ENCODE peak calls at places on chromosomes 7 and 10, in eight cellular contexts. D is GM12865, I is progenitor cell of endocrine pancreas, L is WTC11, Z is right lobe of liver, K is choroid plexus epithelial cell, J is WERI-Rb-1, Q is A549. H is an unnamed sample.

GRCh38 chr10:32346551-32347362 is at the start of gene EPC1:
- DNase-seq in Z (peak), K (peak), L (peak), I (peak), Q (peak), D (peak), J (peak), H (peak)

GRCh38 chr7:150380463-150380862 is 1.3 kb downstream of the ZNF775 start:
- DNase-seq in D (peak), J (no peak), K (no peak), I (no peak), Q (no peak), L (peak), Z (no peak), H (peak)

GRCh38 chr10:119104653-119105024 is 726 bp downstream of the DENND10 start:
- DNase-seq in J (peak), K (peak), Q (no peak), Z (peak), I (peak), D (peak), L (peak), H (peak)

GRCh38 chr7:94253696-94254095 is 141.0 kb upstream of the COL1A2 start:
- DNase-seq in K (no peak), J (no peak), Z (no peak), L (no peak), Q (no peak), D (no peak), I (no peak), H (no peak)

GRCh38 chr7:5700391-5700985 is 81.0 kb downstream of the RNF216 start:
- DNase-seq in L (no peak), J (no peak), K (no peak), Q (no peak), D (peak), Z (no peak), I (no peak), H (no peak)

GRCh38 chr10:122646511-122647382 is 52.9 kb downstream of the C10orf120 start:
- DNase-seq in L (no peak), Q (no peak), J (no peak), I (no peak), Z (no peak), K (no peak), D (no peak), H (no peak)

GRCh38 chr10:71838264-71839211 is 12.5 kb downstream of the PSAP start:
- DNase-seq in K (peak), Z (no peak), J (no peak), Q (no peak), L (no peak), D (no peak), I (no peak), H (no peak)

GRCh38 chr10:98338318-98338717 is 70.3 kb upstream of the LOXL4 start:
- DNase-seq in J (no peak), D (no peak), Z (no peak), I (no peak), L (no peak), K (no peak), Q (no peak), H (no peak)

GRCh38 chr10:55628260-55628701 is 732.8 kb downstream of the ZWINT start:
- DNase-seq in D (no peak), K (no peak), I (peak), L (peak), J (peak), Q (no peak), Z (peak), H (no peak)

GRCh38 chr10:132580157-132580556 is 42.6 kb downstream of the INPP5A start:
- DNase-seq in I (no peak), D (no peak), Q (no peak), L (no peak), K (no peak), J (no peak), Z (no peak), H (no peak)

GRCh38 chr10:126227762-126228134 is 160.5 kb downstream of the ADAM12 start:
- DNase-seq in Q (no peak), D (no peak), L (no peak), I (no peak), J (no peak), K (peak), Z (no peak), H (no peak)

GRCh38 chr7:94240902-94241301 is 153.8 kb upstream of the COL1A2 start:
- DNase-seq in I (no peak), Q (no peak), J (no peak), D (no peak), K (peak), L (no peak), Z (no peak), H (no peak)

GRCh38 chr10:50552771-50553535 is 70.8 kb downstream of the SGMS1 start:
- DNase-seq in D (peak), I (no peak), L (no peak), K (peak), Z (no peak), J (peak), Q (no peak), H (no peak)

GRCh38 chr7:22607180-22607579 is 107.2 kb upstream of the STEAP1B start:
- DNase-seq in K (peak), I (no peak), Z (no peak), L (no peak), J (no peak), D (no peak), Q (no peak), H (no peak)

GRCh38 chr10:30058570-30059132 is 735 bp downstream of the JCAD start:
- DNase-seq in I (peak), D (no peak), J (peak), L (peak), K (peak), Q (peak), Z (peak), H (no peak)

GRCh38 chr10:123722351-123722750 is 56.2 kb downstream of the GPR26 start:
- DNase-seq in Q (no peak), J (no peak), I (no peak), D (no peak), Z (no peak), L (no peak), K (no peak), H (no peak)

GRCh38 chr7:31047747-31048146 is 4.4 kb upstream of the ADCYAP1R1 start:
- DNase-seq in Q (no peak), D (no peak), K (no peak), J (no peak), L (no peak), I (no peak), Z (no peak), H (no peak)

GRCh38 chr7:455110-455928 is 64.3 kb downstream of the PDGFA start:
- DNase-seq in Z (no peak), I (no peak), J (no peak), L (no peak), K (no peak), Q (no peak), D (no peak), H (no peak)

GRCh38 chr10:100736144-100736808 is 9.1 kb upstream of the PAX2 start:
- DNase-seq in D (no peak), L (no peak), Q (no peak), I (no peak), Z (no peak), K (no peak), J (no peak), H (no peak)

GRCh38 chr7:140393756-140394306 is 4.5 kb downstream of the SLC37A3 start:
- DNase-seq in Q (no peak), Z (no peak), J (no peak), L (no peak), I (no peak), K (no peak), D (no peak), H (no peak)

GRCh38 chr10:20369863-20370736 is 527.0 kb downstream of the NEBL start:
- DNase-seq in K (no peak), L (peak), Z (no peak), I (no peak), Q (no peak), J (no peak), D (no peak), H (no peak)

GRCh38 chr7:24604640-24605039 is 31.4 kb downstream of the PALS2 start:
- DNase-seq in Z (no peak), K (no peak), I (no peak), D (no peak), L (peak), Q (no peak), J (no peak), H (no peak)

GRCh38 chr10:116113721-116114501 is 159.1 kb downstream of the GFRA1 start:
- DNase-seq in K (no peak), I (no peak), L (no peak), J (no peak), Z (no peak), Q (no peak), D (no peak), H (no peak)

GRCh38 chr10:129853236-129853946 is 110.7 kb downstream of the EBF3 start:
- DNase-seq in L (no peak), Q (peak), I (no peak), K (peak), J (no peak), D (no peak), Z (no peak), H (no peak)

GRCh38 chr10:70740441-70741288 is 44.5 kb downstream of the TBATA start:
- DNase-seq in D (no peak), K (no peak), Q (no peak), I (no peak), L (no peak), Z (no peak), J (no peak), H (no peak)

GRCh38 chr7:46754135-46754730 is 827.7 kb downstream of the TNS3 start:
- DNase-seq in L (no peak), Q (no peak), K (peak), J (no peak), D (no peak), Z (no peak), I (no peak), H (no peak)

GRCh38 chr10:94402204-94403033 is at the start of gene TBC1D12:
- DNase-seq in Q (peak), J (peak), K (peak), L (peak), Z (peak), I (peak), D (peak), H (peak)

GRCh38 chr10:10826125-10826524 is 191.5 kb upstream of the CELF2 start:
- DNase-seq in Z (no peak), I (no peak), K (peak), Q (no peak), D (no peak), J (no peak), L (no peak), H (no peak)

GRCh38 chr7:68109299-68109698 is 1112.7 kb downstream of the TYW1 start:
- DNase-seq in I (no peak), D (no peak), J (no peak), L (no peak), K (no peak), Q (no peak), Z (no peak), H (no peak)

GRCh38 chr7:68107256-68107655 is 1110.6 kb downstream of the TYW1 start:
- DNase-seq in Z (peak), I (no peak), J (no peak), Q (no peak), K (no peak), L (no peak), D (no peak), H (no peak)

GRCh38 chr7:68103319-68103718 is 1106.7 kb downstream of the TYW1 start:
- DNase-seq in K (no peak), J (no peak), I (no peak), Z (no peak), D (no peak), L (no peak), Q (no peak), H (no peak)

DNA sequence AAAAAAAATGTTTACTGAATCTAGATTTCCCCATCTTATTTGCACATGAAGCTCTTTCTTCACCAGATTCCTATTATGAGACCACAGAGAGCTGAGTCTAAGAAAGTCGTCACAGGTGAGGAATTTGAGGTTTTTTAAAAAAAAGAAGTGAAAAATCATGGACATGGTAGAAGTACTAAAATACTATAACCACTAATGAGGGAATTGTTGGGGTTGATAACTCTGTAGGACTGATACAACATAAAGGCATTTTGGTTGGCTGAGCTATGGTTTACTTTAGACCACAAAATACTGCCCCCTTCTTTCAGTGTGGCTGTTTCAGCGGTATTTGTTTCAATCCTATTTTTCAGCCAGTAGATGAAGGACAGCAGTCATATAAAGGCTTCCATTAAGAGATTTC is 1111.3 kb downstream of the TYW1 start:
- DNase-seq in L (no peak), I (no peak), Q (no peak), Z (no peak), D (no peak), K (no peak), J (no peak), H (no peak)
- TF ChIP-seq CTCF in L (no peak), I (no peak), Q (no peak), Z (no peak), D (no peak), K (no peak), J (no peak), H (no peak)

DNA sequence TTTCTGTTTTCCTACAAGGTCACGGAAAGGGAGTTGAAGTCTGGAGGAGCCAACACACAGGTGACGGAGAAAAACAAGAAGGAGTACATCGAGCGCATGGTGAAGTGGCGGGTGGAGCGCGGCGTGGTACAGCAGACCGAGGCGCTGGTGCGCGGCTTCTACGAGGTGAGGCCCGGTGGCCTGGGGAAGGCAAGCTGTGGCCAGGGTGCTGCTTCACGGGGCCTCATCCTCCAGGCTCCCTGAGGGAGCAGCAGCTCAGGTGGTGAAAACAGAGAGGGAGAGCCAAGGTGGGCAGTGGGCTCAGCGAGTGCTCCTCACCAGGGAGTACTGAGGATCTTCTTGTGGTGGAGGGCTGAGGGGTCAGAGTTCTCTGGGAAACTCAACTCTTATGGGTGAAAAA is 32.5 kb upstream of the STK17A start:
- DNase-seq in Q (no peak), J (no peak), I (no peak), L (no peak), K (no peak), D (no peak), Z (no peak), H (no peak)
- TF ChIP-seq CTCF in Q (no peak), J (no peak), I (no peak), L (no peak), K (no peak), D (no peak), Z (no peak), H (no peak)

DNA sequence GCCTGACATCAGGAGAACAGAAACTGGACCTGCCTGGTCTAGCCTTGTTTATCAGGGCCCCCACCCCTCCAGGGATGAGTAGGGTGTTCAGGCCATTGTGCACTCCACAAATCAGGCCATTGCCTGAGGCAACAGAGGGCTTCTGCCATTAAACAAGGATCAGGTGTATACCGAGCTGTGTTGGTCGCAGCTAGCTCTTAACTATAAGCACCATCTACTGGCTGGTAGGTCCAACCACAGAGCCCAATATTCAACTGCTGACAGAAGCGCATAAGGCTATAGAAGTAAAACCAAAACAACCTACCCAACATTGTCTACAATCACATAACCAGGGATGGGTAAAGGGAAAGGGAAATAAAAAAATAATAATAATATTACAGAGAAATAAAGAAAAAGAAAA is 451.7 kb upstream of the TEX47 start:
- DNase-seq in L (peak), D (no peak), Q (no peak), Z (no peak), I (no peak), K (no peak), J (no peak), H (no peak)
- TF ChIP-seq CTCF in L (no peak), D (no peak), Q (no peak), Z (no peak), I (no peak), K (no peak), J (no peak), H (no peak)

GRCh38 chr7:69819306-69819705 is 221.0 kb downstream of the AUTS2 start:
- DNase-seq in L (no peak), K (no peak), D (no peak), I (no peak), Z (no peak), J (no peak), Q (no peak), H (no peak)
- TF ChIP-seq CTCF in L (no peak), K (no peak), D (no peak), I (no peak), Z (no peak), J (no peak), Q (no peak), H (no peak)

GRCh38 chr7:95501261-95501816 is 15.6 kb downstream of the ASB4 start:
- DNase-seq in Z (no peak), J (no peak), L (no peak), Q (no peak), D (peak), I (no peak), K (peak), H (peak)
- TF ChIP-seq CTCF in Z (no peak), J (no peak), L (no peak), Q (no peak), D (no peak), I (no peak), K (no peak), H (no peak)

GRCh38 chr10:92573091-92573797 is 649 bp downstream of the IDE start:
- DNase-seq in Q (peak), Z (peak), D (peak), I (no peak), J (peak), K (peak), L (no peak), H (peak)
- TF ChIP-seq CTCF in Q (no peak), Z (no peak), D (no peak), I (peak), J (no peak), K (peak), L (no peak), H (no peak)

DNA sequence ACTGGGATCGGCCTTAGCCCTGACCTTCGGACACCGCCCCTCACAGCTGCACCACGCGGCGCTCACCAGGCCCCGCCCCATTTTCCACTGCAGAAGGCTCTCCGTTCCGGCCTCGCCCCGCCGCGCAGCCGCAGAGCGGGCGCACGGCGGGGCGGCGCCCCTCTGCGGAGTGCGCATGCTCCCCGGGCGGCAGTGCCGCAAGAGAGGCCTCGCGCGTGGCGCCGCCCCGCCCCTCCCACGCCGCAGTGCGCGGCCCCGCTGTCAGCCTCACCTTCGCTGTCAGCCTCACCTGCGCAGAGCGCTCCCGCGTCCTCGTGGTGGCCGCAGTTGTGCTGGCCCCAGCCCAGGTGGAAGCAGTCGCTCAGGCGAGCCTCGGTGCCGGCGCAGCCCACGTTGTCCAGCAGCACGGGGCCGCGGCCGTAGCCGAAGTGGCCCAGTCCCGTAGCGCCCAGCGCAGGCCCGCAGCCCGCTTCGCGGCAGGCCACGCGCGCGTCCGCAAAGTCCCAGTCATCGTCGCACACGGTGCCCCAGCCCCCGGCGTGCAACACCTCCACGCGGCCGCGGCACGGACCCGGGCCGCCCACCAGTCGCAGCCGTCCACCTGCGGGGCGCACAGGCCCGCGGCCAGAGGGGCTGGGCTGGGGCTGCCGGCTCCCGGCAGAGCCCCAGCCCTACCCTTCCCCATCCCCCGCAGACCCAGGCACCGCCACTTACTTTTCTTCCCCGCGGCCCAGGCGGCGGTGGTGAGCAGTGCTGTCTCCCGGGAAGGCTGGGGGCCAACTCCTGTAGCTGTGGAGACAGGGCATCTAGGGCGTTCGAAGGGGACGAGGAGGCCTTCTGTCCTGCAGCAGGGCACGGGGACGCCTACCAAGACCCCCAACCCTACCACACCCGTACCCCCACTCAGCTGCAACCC is 16.1 kb downstream of the SSC4D start:
- DNase-seq in Q (peak), D (peak), L (peak), Z (peak), J (peak), K (peak), I (peak), H (peak)
- TF ChIP-seq CTCF in Q (no peak), D (no peak), L (no peak), Z (no peak), J (no peak), K (no peak), I (no peak), H (no peak)

GRCh38 chr10:44878704-44879530 is 32.2 kb upstream of the TMEM72 start:
- DNase-seq in Z (peak), K (peak), L (peak), I (peak), J (peak), D (peak), Q (peak), H (peak)
- TF ChIP-seq CTCF in Z (no peak), K (peak), L (no peak), I (peak), J (peak), D (no peak), Q (no peak), H (peak)